ENCODE peak calls at places on chromosomes 12 and 14, in four cellular contexts. X is A549, S is IMR-90, A is sigmoid colon. I is an unnamed sample.

GRCh38 chr14:62002636-62003035 is 240.4 kb downstream of the SNAPC1 start:
- DNase-seq in X (no peak), A (no peak), S (peak), I (no peak)

GRCh38 chr12:10283028-10283427 is 24.6 kb upstream of the KLRD1 start:
- DNase-seq in X (no peak), S (no peak), A (no peak), I (no peak)

GRCh38 chr12:88471641-88472040 is 108.6 kb downstream of the KITLG start:
- DNase-seq in A (peak), S (peak), X (peak), I (no peak)

GRCh38 chr14:76904740-76905569 is 78.7 kb downstream of the LRRC74A start:
- DNase-seq in A (peak), X (peak), S (peak), I (peak)

GRCh38 chr12:52630104-52630500 is 11.7 kb upstream of the KRT73 start:
- DNase-seq in X (no peak), S (no peak), A (no peak), I (no peak)

GRCh38 chr12:90974286-90974685 is 19.3 kb upstream of the CCER1 start:
- DNase-seq in S (peak), A (no peak), X (peak), I (no peak)

GRCh38 chr14:36254020-36254614 is 66.3 kb downstream of the MBIP start:
- DNase-seq in X (no peak), A (no peak), S (peak), I (no peak)

GRCh38 chr12:24821691-24822090 is 127.2 kb downstream of the BCAT1 start:
- DNase-seq in A (no peak), S (peak), X (no peak), I (no peak)

GRCh38 chr12:121673013-121673441 is 3.6 kb upstream of the MORN3 start:
- DNase-seq in S (no peak), A (peak), X (no peak), I (peak)

GRCh38 chr14:87898301-87898700 is 94.7 kb downstream of the GALC start:
- DNase-seq in X (no peak), S (peak), A (no peak), I (no peak)

GRCh38 chr12:131950182-131950913 is 606 bp downstream of the EP400 start:
- DNase-seq in S (no peak), X (no peak), A (peak), I (peak)

GRCh38 chr14:77844802-77845201 is 44.9 kb downstream of the ADCK1 start:
- DNase-seq in S (no peak), X (no peak), A (no peak), I (no peak)

GRCh38 chr12:96225003-96225855 is 31.1 kb downstream of the ELK3 start:
- DNase-seq in A (no peak), S (no peak), X (no peak), I (peak)

GRCh38 chr12:104573-105081 is 38.1 kb downstream of the IQSEC3 start:
- DNase-seq in S (no peak), A (peak), X (no peak), I (peak)

GRCh38 chr12:118689793-118690192 is 291.5 kb upstream of the SRRM4 start:
- DNase-seq in A (no peak), X (no peak), S (no peak), I (no peak)

GRCh38 chr14:94974893-94975292 is 182.4 kb downstream of the DICER1 start:
- DNase-seq in S (no peak), A (no peak), X (no peak), I (peak)

GRCh38 chr12:51959211-51959610 is 7.7 kb downstream of the ACVR1B start:
- DNase-seq in X (no peak), A (peak), S (peak), I (no peak)

GRCh38 chr12:106032141-106032925 is 106.4 kb downstream of the NUAK1 start:
- DNase-seq in X (peak), A (no peak), S (peak), I (no peak)

DNA sequence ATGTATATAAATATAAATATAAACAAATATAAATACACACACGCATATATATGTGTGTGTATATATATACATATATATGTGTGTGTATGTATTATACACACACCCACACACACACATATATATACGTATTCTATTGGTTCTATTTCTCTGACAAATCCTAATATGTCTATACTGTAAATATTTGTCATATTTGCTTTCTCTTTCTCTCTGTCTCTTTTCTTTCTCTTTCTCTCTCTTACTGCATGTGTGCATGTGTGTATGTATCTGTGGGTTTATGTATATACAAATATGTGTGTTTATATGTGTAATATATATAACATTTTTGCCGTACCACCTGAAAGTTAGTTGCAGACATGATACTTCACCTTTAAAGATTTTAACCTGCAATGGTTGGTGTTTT is 174.2 kb upstream of the PLEKHG7 start:
- DNase-seq in A (no peak), S (no peak), X (no peak), I (no peak)
- TF ChIP-seq CTCF in A (no peak), S (no peak), X (no peak), I (no peak)

DNA sequence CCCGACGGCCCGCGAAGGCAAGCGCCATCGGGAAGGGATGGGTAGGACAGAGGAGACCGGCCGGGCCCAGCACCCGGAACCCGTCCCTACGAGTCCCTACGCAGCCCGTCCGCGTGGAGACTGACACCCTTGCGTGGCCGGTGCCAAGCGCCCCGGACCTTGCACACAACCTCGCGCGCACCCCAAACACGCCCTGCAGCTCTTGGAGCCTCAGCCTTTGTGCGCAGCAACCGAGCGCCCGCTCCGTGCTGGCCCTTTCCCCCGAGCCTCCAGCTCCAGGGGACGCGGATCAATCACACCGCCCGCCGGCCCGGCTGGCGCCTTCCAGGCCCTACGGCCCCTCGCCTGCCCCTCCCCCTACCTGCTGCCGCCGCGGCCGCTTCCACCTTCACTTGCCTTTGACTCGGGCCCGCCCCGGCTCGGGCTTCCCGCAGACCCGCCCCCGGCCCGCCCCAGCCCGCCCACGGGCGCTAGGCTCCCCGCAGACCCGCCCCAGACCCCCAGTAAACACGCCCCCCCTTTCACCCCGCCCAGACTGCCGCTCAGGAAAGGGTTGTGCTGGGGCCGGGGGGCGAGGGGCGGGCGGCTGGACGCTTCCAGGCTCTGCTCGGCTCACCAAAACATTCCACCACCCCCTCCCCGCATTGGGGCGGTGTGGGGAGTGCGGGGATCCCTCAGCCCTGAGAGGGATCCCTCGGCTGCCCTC is at the start of gene NDRG2:
- DNase-seq in S (no peak), A (peak), X (peak), I (peak)
- TF ChIP-seq POLR2A in S (no peak), A (peak), X (no peak), I (peak)

GRCh38 chr14:81273961-81274360 is 53.2 kb upstream of the GTF2A1 start:
- DNase-seq in S (no peak), X (no peak), A (no peak), I (no peak)

GRCh38 chr14:81277096-81277495 is 56.3 kb upstream of the GTF2A1 start:
- DNase-seq in S (no peak), A (no peak), X (no peak), I (no peak)

GRCh38 chr14:81276699-81277069 is 55.9 kb upstream of the GTF2A1 start:
- DNase-seq in A (no peak), X (no peak), S (no peak), I (no peak)

GRCh38 chr14:81275995-81276698 is 55.4 kb upstream of the GTF2A1 start:
- DNase-seq in S (no peak), A (no peak), X (no peak), I (no peak)

DNA sequence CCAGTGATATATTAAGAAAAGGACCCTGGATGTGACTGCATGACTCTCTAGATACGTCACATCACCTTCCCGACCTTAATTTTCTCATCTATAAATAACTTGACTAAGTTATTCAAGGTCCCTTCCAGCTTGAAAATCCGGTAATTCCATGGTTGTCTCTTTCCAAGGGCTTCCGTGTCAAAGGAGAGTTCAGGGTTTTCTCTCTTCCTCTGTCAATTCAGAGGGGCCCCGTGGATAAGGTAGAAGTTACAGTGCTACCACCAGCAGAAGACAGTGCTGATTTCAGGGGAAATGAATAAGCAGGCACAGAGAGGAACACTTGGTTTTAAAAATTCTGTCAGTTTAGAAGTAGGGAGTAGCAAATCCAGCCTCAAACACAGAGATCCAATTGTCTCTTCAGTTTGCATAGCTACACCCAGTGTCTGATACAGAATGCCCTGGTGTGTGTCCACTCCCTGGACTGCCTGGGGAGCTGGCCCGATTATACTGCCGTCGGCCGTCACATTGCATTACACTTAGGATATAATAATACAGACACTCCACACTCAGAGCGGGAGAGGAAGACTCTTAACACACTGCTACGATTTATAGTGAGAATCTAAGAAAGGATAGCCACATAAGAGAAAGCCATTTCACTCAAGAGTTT is 54.7 kb upstream of the GTF2A1 start:
- DNase-seq in A (no peak), X (no peak), S (no peak), I (no peak)
- H3K27ac ChIP-seq in A (no peak), X (no peak), S (no peak), I (no peak)

GRCh38 chr12:38417101-38417500 is 100.5 kb downstream of the ALG10B start:
- DNase-seq in S (no peak), A (no peak), X (no peak), I (no peak)
- TF ChIP-seq CTCF in S (no peak), A (no peak), X (no peak), I (no peak)

DNA sequence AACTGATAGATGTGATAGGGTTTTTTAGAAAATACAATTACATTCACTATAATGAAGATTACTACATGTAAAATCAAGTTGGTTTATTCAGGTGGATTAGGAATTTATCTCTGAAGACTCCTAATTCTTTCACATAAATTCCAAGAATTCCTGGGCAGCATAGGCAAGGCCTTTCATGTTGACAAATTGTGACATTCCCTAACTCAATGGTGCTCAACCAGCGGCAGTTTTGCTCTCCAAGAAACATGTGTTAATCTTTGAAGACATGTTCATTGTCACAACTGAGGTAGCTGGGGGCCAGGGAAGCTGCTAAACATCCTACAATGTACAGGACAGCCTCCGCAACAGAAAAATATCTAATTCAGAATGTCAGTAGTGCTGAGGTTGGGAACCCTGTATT is 46.3 kb downstream of the PTPRQ start:
- DNase-seq in S (no peak), X (no peak), A (no peak), I (no peak)
- TF ChIP-seq POLR2A in S (no peak), X (no peak), A (no peak), I (no peak)

GRCh38 chr14:30227436-30227835 is 299.8 kb upstream of the PRKD1 start:
- DNase-seq in S (peak), X (no peak), A (peak), I (no peak)
- H3K27ac ChIP-seq in S (no peak), X (no peak), A (peak), I (no peak)

GRCh38 chr14:54342806-54343205 is 54.0 kb upstream of the CDKN3 start:
- DNase-seq in S (no peak), A (no peak), X (no peak), I (no peak)

GRCh38 chr14:54339771-54340170 is 57.0 kb upstream of the CDKN3 start:
- DNase-seq in S (no peak), A (no peak), X (no peak), I (no peak)

GRCh38 chr14:54335569-54336155 is 61.1 kb upstream of the CDKN3 start:
- DNase-seq in X (peak), S (no peak), A (no peak), I (no peak)

GRCh38 chr14:54337314-54337713 is 59.5 kb upstream of the CDKN3 start:
- DNase-seq in A (no peak), S (no peak), X (no peak), I (no peak)

DNA sequence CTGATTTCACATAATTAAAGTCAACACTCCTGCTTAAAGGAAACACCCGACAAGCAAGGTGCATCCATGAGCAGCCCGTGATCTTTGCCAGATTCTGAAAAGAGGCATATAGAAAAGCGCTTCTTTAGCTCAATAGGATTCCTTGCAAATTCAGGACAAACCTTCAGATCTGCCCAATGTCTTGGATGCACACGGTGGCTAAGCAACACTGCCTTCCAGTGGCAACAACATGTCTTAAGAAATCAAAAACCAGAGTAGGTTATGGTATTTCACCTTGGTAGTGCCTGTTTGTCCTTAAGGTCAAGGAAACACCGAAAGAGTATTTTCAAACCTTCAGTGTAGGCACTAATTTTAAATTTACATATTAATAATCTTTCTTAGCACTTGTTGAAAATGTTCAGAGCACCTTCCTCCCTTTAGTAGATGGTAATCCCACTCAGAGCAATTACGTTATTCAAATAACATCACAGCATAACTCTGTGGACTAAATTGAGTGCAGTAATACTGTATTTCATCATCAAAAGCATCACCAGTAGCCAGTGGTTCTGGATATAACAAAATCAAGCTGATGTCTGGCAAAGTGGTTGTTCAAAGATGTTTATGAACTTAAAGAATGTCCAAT is 58.0 kb upstream of the CDKN3 start:
- DNase-seq in A (no peak), X (peak), S (peak), I (no peak)
- TF ChIP-seq CTCF in A (peak), X (peak), S (peak), I (no peak)

GRCh38 chr14:64968167-64968566 is 4.0 kb downstream of the RAB15 start:
- DNase-seq in X (no peak), A (no peak), S (no peak), I (no peak)

GRCh38 chr14:64970041-64970440 is 2.1 kb downstream of the RAB15 start:
- DNase-seq in A (peak), X (no peak), S (no peak), I (no peak)

GRCh38 chr14:64966976-64967375 is 5.2 kb downstream of the RAB15 start:
- DNase-seq in X (no peak), S (no peak), A (no peak), I (no peak)

GRCh38 chr14:64970776-64971451 is 1.2 kb downstream of the RAB15 start:
- DNase-seq in A (no peak), S (peak), X (peak), I (no peak)

GRCh38 chr14:64968651-64969050 is 3.5 kb downstream of the RAB15 start:
- DNase-seq in A (no peak), S (no peak), X (no peak), I (no peak)
- TF ChIP-seq POLR2A in A (no peak), S (no peak), X (no peak), I (no peak)

DNA sequence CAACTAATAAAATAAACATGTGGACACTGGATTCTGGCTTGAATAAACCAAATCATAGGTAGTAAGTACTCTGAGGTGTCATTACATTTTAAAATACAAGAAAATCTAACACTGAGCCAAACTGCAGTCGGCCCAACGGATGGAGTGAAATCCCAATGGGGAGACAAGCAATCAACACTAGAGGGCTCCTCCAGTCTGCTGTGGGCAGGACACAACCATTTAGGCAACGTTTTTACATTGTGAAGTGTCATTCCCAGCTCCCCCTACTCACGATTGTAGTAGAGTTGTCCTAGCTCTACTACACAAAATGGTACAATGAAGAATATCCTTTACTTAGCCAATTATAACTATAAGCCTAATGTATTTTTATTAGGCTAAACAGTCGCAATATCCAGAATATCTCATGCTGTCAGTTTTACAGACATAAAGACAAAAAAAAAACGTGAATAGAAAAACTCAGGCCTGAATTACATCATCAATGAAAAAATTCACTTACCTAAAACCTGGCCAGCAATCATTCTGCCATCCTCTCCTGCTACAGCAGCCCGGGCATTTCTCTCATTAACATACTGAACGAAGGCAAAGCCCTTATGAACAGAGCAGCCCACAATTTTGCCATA is 35.7 kb downstream of the HNRNPC start:
- DNase-seq in A (no peak), X (peak), S (no peak), I (no peak)
- H3K27ac ChIP-seq in A (no peak), X (no peak), S (no peak), I (no peak)

I was measured in body of pancreas.